ENCODE peak calls at places on chromosomes 12 and 14, in ten cellular contexts. One of them, this sample, is unnamed.

GRCh38 chr12:64882687-64883086 is 58.2 kb downstream of the TBC1D30 start:
- DNase-seq in dorsolateral prefrontal cortex: no peak
- DNase-seq in activated T-cell treated with anti-CD3 and anti-CD28 coated beads, Interleukin-2, amount 50 U/mL, for 72 hours: no peak
- DNase-seq in GM12891: no peak
- DNase-seq in substantia nigra: no peak
- DNase-seq in hepatocyte: no peak
- DNase-seq in sigmoid colon: no peak
- DNase-seq in activated CD4-positive, alpha-beta T cell treated with anti-CD3 and anti-CD28 coated beads, Interleukin-2, amount 50 U/mL, for 4 hours: no peak
- DNase-seq in stimulated activated CD4-positive, alpha-beta T cell treated with anti-CD3 and anti-CD28 coated beads, Interleukin-2, amount 100 ng/mL, for 48 hours: no peak
- DNase-seq in glutamatergic neuron: no peak
- DNase-seq in this sample: no peak

GRCh38 chr12:74105434-74105833 is 432.2 kb upstream of the ATXN7L3B start:
- DNase-seq in sigmoid colon: no peak
- DNase-seq in GM12891: no peak
- DNase-seq in substantia nigra: no peak
- DNase-seq in hepatocyte: no peak
- DNase-seq in activated CD4-positive, alpha-beta T cell treated with anti-CD3 and anti-CD28 coated beads, Interleukin-2, amount 50 U/mL, for 4 hours: no peak
- DNase-seq in stimulated activated CD4-positive, alpha-beta T cell treated with anti-CD3 and anti-CD28 coated beads, Interleukin-2, amount 100 ng/mL, for 48 hours: no peak
- DNase-seq in dorsolateral prefrontal cortex: no peak
- DNase-seq in activated T-cell treated with anti-CD3 and anti-CD28 coated beads, Interleukin-2, amount 50 U/mL, for 72 hours: no peak
- DNase-seq in glutamatergic neuron: no peak
- DNase-seq in this sample: no peak

GRCh38 chr14:52325126-52325525 is 11.0 kb downstream of the PTGER2 start:
- DNase-seq in sigmoid colon: no peak
- DNase-seq in substantia nigra: no peak
- DNase-seq in activated CD4-positive, alpha-beta T cell treated with anti-CD3 and anti-CD28 coated beads, Interleukin-2, amount 50 U/mL, for 4 hours: no peak
- DNase-seq in GM12891: no peak
- DNase-seq in hepatocyte: no peak
- DNase-seq in activated T-cell treated with anti-CD3 and anti-CD28 coated beads, Interleukin-2, amount 50 U/mL, for 72 hours: peak
- DNase-seq in dorsolateral prefrontal cortex: no peak
- DNase-seq in stimulated activated CD4-positive, alpha-beta T cell treated with anti-CD3 and anti-CD28 coated beads, Interleukin-2, amount 100 ng/mL, for 48 hours: no peak
- DNase-seq in glutamatergic neuron: no peak
- DNase-seq in this sample: no peak

GRCh38 chr12:96117460-96117859 is 76.7 kb upstream of the ELK3 start:
- DNase-seq in substantia nigra: no peak
- DNase-seq in stimulated activated CD4-positive, alpha-beta T cell treated with anti-CD3 and anti-CD28 coated beads, Interleukin-2, amount 100 ng/mL, for 48 hours: no peak
- DNase-seq in dorsolateral prefrontal cortex: no peak
- DNase-seq in activated T-cell treated with anti-CD3 and anti-CD28 coated beads, Interleukin-2, amount 50 U/mL, for 72 hours: no peak
- DNase-seq in GM12891: no peak
- DNase-seq in activated CD4-positive, alpha-beta T cell treated with anti-CD3 and anti-CD28 coated beads, Interleukin-2, amount 50 U/mL, for 4 hours: no peak
- DNase-seq in hepatocyte: no peak
- DNase-seq in glutamatergic neuron: no peak
- DNase-seq in sigmoid colon: no peak
- DNase-seq in this sample: no peak

GRCh38 chr12:57810450-57810849 is 8.1 kb downstream of the AVIL start:
- DNase-seq in glutamatergic neuron: no peak
- DNase-seq in substantia nigra: no peak
- DNase-seq in activated T-cell treated with anti-CD3 and anti-CD28 coated beads, Interleukin-2, amount 50 U/mL, for 72 hours: no peak
- DNase-seq in hepatocyte: no peak
- DNase-seq in activated CD4-positive, alpha-beta T cell treated with anti-CD3 and anti-CD28 coated beads, Interleukin-2, amount 50 U/mL, for 4 hours: no peak
- DNase-seq in GM12891: no peak
- DNase-seq in sigmoid colon: no peak
- DNase-seq in dorsolateral prefrontal cortex: no peak
- DNase-seq in stimulated activated CD4-positive, alpha-beta T cell treated with anti-CD3 and anti-CD28 coated beads, Interleukin-2, amount 100 ng/mL, for 48 hours: no peak
- DNase-seq in this sample: no peak

GRCh38 chr14:91872517-91873470 is 5.5 kb upstream of the TC2N start:
- DNase-seq in GM12891: no peak
- DNase-seq in dorsolateral prefrontal cortex: no peak
- DNase-seq in glutamatergic neuron: no peak
- DNase-seq in activated CD4-positive, alpha-beta T cell treated with anti-CD3 and anti-CD28 coated beads, Interleukin-2, amount 50 U/mL, for 4 hours: no peak
- DNase-seq in activated T-cell treated with anti-CD3 and anti-CD28 coated beads, Interleukin-2, amount 50 U/mL, for 72 hours: no peak
- DNase-seq in substantia nigra: no peak
- DNase-seq in sigmoid colon: peak
- DNase-seq in hepatocyte: no peak
- DNase-seq in stimulated activated CD4-positive, alpha-beta T cell treated with anti-CD3 and anti-CD28 coated beads, Interleukin-2, amount 100 ng/mL, for 48 hours: no peak
- DNase-seq in this sample: peak

GRCh38 chr12:48291511-48291910 is 59.2 kb downstream of the ZNF641 start:
- DNase-seq in stimulated activated CD4-positive, alpha-beta T cell treated with anti-CD3 and anti-CD28 coated beads, Interleukin-2, amount 100 ng/mL, for 48 hours: no peak
- DNase-seq in dorsolateral prefrontal cortex: no peak
- DNase-seq in GM12891: no peak
- DNase-seq in sigmoid colon: no peak
- DNase-seq in hepatocyte: no peak
- DNase-seq in substantia nigra: no peak
- DNase-seq in activated CD4-positive, alpha-beta T cell treated with anti-CD3 and anti-CD28 coated beads, Interleukin-2, amount 50 U/mL, for 4 hours: no peak
- DNase-seq in activated T-cell treated with anti-CD3 and anti-CD28 coated beads, Interleukin-2, amount 50 U/mL, for 72 hours: no peak
- DNase-seq in glutamatergic neuron: no peak
- DNase-seq in this sample: no peak

GRCh38 chr12:92933606-92934005 is 4.5 kb upstream of the EEA1 start:
- DNase-seq in dorsolateral prefrontal cortex: no peak
- DNase-seq in glutamatergic neuron: no peak
- DNase-seq in substantia nigra: no peak
- DNase-seq in activated CD4-positive, alpha-beta T cell treated with anti-CD3 and anti-CD28 coated beads, Interleukin-2, amount 50 U/mL, for 4 hours: no peak
- DNase-seq in hepatocyte: no peak
- DNase-seq in activated T-cell treated with anti-CD3 and anti-CD28 coated beads, Interleukin-2, amount 50 U/mL, for 72 hours: no peak
- DNase-seq in sigmoid colon: no peak
- DNase-seq in GM12891: no peak
- DNase-seq in stimulated activated CD4-positive, alpha-beta T cell treated with anti-CD3 and anti-CD28 coated beads, Interleukin-2, amount 100 ng/mL, for 48 hours: no peak
- DNase-seq in this sample: no peak

GRCh38 chr12:103800252-103800771 is 40.7 kb downstream of the NT5DC3 start:
- DNase-seq in activated T-cell treated with anti-CD3 and anti-CD28 coated beads, Interleukin-2, amount 50 U/mL, for 72 hours: no peak
- DNase-seq in activated CD4-positive, alpha-beta T cell treated with anti-CD3 and anti-CD28 coated beads, Interleukin-2, amount 50 U/mL, for 4 hours: no peak
- DNase-seq in dorsolateral prefrontal cortex: no peak
- DNase-seq in hepatocyte: peak
- DNase-seq in glutamatergic neuron: no peak
- DNase-seq in substantia nigra: peak
- DNase-seq in stimulated activated CD4-positive, alpha-beta T cell treated with anti-CD3 and anti-CD28 coated beads, Interleukin-2, amount 100 ng/mL, for 48 hours: no peak
- DNase-seq in GM12891: no peak
- DNase-seq in sigmoid colon: peak
- DNase-seq in this sample: peak

GRCh38 chr14:30129795-30130194 is 202.1 kb upstream of the PRKD1 start:
- DNase-seq in activated T-cell treated with anti-CD3 and anti-CD28 coated beads, Interleukin-2, amount 50 U/mL, for 72 hours: no peak
- DNase-seq in glutamatergic neuron: no peak
- DNase-seq in GM12891: no peak
- DNase-seq in dorsolateral prefrontal cortex: no peak
- DNase-seq in stimulated activated CD4-positive, alpha-beta T cell treated with anti-CD3 and anti-CD28 coated beads, Interleukin-2, amount 100 ng/mL, for 48 hours: no peak
- DNase-seq in sigmoid colon: no peak
- DNase-seq in hepatocyte: no peak
- DNase-seq in activated CD4-positive, alpha-beta T cell treated with anti-CD3 and anti-CD28 coated beads, Interleukin-2, amount 50 U/mL, for 4 hours: no peak
- DNase-seq in substantia nigra: no peak
- DNase-seq in this sample: no peak

GRCh38 chr12:104846056-104846762 is 111.9 kb downstream of the SLC41A2 start:
- DNase-seq in stimulated activated CD4-positive, alpha-beta T cell treated with anti-CD3 and anti-CD28 coated beads, Interleukin-2, amount 100 ng/mL, for 48 hours: no peak
- DNase-seq in activated T-cell treated with anti-CD3 and anti-CD28 coated beads, Interleukin-2, amount 50 U/mL, for 72 hours: no peak
- DNase-seq in glutamatergic neuron: no peak
- DNase-seq in sigmoid colon: no peak
- DNase-seq in substantia nigra: no peak
- DNase-seq in activated CD4-positive, alpha-beta T cell treated with anti-CD3 and anti-CD28 coated beads, Interleukin-2, amount 50 U/mL, for 4 hours: no peak
- DNase-seq in dorsolateral prefrontal cortex: no peak
- DNase-seq in hepatocyte: no peak
- DNase-seq in GM12891: no peak
- DNase-seq in this sample: no peak

GRCh38 chr12:2372178-2372577 is 319.4 kb downstream of the CACNA1C start:
- DNase-seq in glutamatergic neuron: no peak
- DNase-seq in activated T-cell treated with anti-CD3 and anti-CD28 coated beads, Interleukin-2, amount 50 U/mL, for 72 hours: no peak
- DNase-seq in GM12891: no peak
- DNase-seq in sigmoid colon: peak
- DNase-seq in substantia nigra: no peak
- DNase-seq in dorsolateral prefrontal cortex: peak
- DNase-seq in activated CD4-positive, alpha-beta T cell treated with anti-CD3 and anti-CD28 coated beads, Interleukin-2, amount 50 U/mL, for 4 hours: no peak
- DNase-seq in hepatocyte: no peak
- DNase-seq in stimulated activated CD4-positive, alpha-beta T cell treated with anti-CD3 and anti-CD28 coated beads, Interleukin-2, amount 100 ng/mL, for 48 hours: no peak
- DNase-seq in this sample: no peak

GRCh38 chr14:64891839-64892375 is 12.2 kb upstream of the SPTB start:
- DNase-seq in glutamatergic neuron: no peak
- DNase-seq in dorsolateral prefrontal cortex: peak
- DNase-seq in activated CD4-positive, alpha-beta T cell treated with anti-CD3 and anti-CD28 coated beads, Interleukin-2, amount 50 U/mL, for 4 hours: peak
- DNase-seq in substantia nigra: peak
- DNase-seq in hepatocyte: peak
- DNase-seq in sigmoid colon: no peak
- DNase-seq in GM12891: no peak
- DNase-seq in stimulated activated CD4-positive, alpha-beta T cell treated with anti-CD3 and anti-CD28 coated beads, Interleukin-2, amount 100 ng/mL, for 48 hours: peak
- DNase-seq in activated T-cell treated with anti-CD3 and anti-CD28 coated beads, Interleukin-2, amount 50 U/mL, for 72 hours: peak
- DNase-seq in this sample: no peak

GRCh38 chr12:7801460-7801859 is 12.3 kb downstream of the NANOG start:
- DNase-seq in substantia nigra: no peak
- DNase-seq in stimulated activated CD4-positive, alpha-beta T cell treated with anti-CD3 and anti-CD28 coated beads, Interleukin-2, amount 100 ng/mL, for 48 hours: no peak
- DNase-seq in activated CD4-positive, alpha-beta T cell treated with anti-CD3 and anti-CD28 coated beads, Interleukin-2, amount 50 U/mL, for 4 hours: no peak
- DNase-seq in GM12891: no peak
- DNase-seq in dorsolateral prefrontal cortex: no peak
- DNase-seq in activated T-cell treated with anti-CD3 and anti-CD28 coated beads, Interleukin-2, amount 50 U/mL, for 72 hours: no peak
- DNase-seq in glutamatergic neuron: no peak
- DNase-seq in sigmoid colon: no peak
- DNase-seq in hepatocyte: no peak
- DNase-seq in this sample: no peak

GRCh38 chr14:23399136-23399535 is 8.9 kb downstream of the MYH6 start:
- DNase-seq in activated T-cell treated with anti-CD3 and anti-CD28 coated beads, Interleukin-2, amount 50 U/mL, for 72 hours: no peak
- DNase-seq in activated CD4-positive, alpha-beta T cell treated with anti-CD3 and anti-CD28 coated beads, Interleukin-2, amount 50 U/mL, for 4 hours: no peak
- DNase-seq in glutamatergic neuron: no peak
- DNase-seq in sigmoid colon: no peak
- DNase-seq in dorsolateral prefrontal cortex: no peak
- DNase-seq in GM12891: no peak
- DNase-seq in stimulated activated CD4-positive, alpha-beta T cell treated with anti-CD3 and anti-CD28 coated beads, Interleukin-2, amount 100 ng/mL, for 48 hours: no peak
- DNase-seq in hepatocyte: no peak
- DNase-seq in substantia nigra: no peak
- DNase-seq in this sample: no peak

GRCh38 chr12:63068857-63069442 is 82.1 kb downstream of the AVPR1A start:
- DNase-seq in sigmoid colon: no peak
- DNase-seq in GM12891: no peak
- DNase-seq in activated CD4-positive, alpha-beta T cell treated with anti-CD3 and anti-CD28 coated beads, Interleukin-2, amount 50 U/mL, for 4 hours: no peak
- DNase-seq in hepatocyte: peak
- DNase-seq in glutamatergic neuron: no peak
- DNase-seq in substantia nigra: no peak
- DNase-seq in dorsolateral prefrontal cortex: no peak
- DNase-seq in activated T-cell treated with anti-CD3 and anti-CD28 coated beads, Interleukin-2, amount 50 U/mL, for 72 hours: no peak
- DNase-seq in stimulated activated CD4-positive, alpha-beta T cell treated with anti-CD3 and anti-CD28 coated beads, Interleukin-2, amount 100 ng/mL, for 48 hours: no peak
- DNase-seq in this sample: no peak

GRCh38 chr12:75977952-75978671 is 53.5 kb downstream of the PHLDA1 start:
- DNase-seq in GM12891: peak
- DNase-seq in sigmoid colon: peak
- DNase-seq in substantia nigra: no peak
- DNase-seq in dorsolateral prefrontal cortex: no peak
- DNase-seq in activated T-cell treated with anti-CD3 and anti-CD28 coated beads, Interleukin-2, amount 50 U/mL, for 72 hours: peak
- DNase-seq in hepatocyte: peak
- DNase-seq in glutamatergic neuron: no peak
- DNase-seq in stimulated activated CD4-positive, alpha-beta T cell treated with anti-CD3 and anti-CD28 coated beads, Interleukin-2, amount 100 ng/mL, for 48 hours: peak
- DNase-seq in activated CD4-positive, alpha-beta T cell treated with anti-CD3 and anti-CD28 coated beads, Interleukin-2, amount 50 U/mL, for 4 hours: peak
- DNase-seq in this sample: no peak

GRCh38 chr14:68779761-68780323 is 13.0 kb downstream of the ZFP36L1 start:
- DNase-seq in hepatocyte: peak
- DNase-seq in GM12891: no peak
- DNase-seq in stimulated activated CD4-positive, alpha-beta T cell treated with anti-CD3 and anti-CD28 coated beads, Interleukin-2, amount 100 ng/mL, for 48 hours: no peak
- DNase-seq in activated CD4-positive, alpha-beta T cell treated with anti-CD3 and anti-CD28 coated beads, Interleukin-2, amount 50 U/mL, for 4 hours: no peak
- DNase-seq in dorsolateral prefrontal cortex: no peak
- DNase-seq in glutamatergic neuron: no peak
- DNase-seq in activated T-cell treated with anti-CD3 and anti-CD28 coated beads, Interleukin-2, amount 50 U/mL, for 72 hours: peak
- DNase-seq in substantia nigra: no peak
- DNase-seq in sigmoid colon: peak
- DNase-seq in this sample: no peak

GRCh38 chr12:17301544-17301943 is 695.6 kb upstream of the LMO3 start:
- DNase-seq in sigmoid colon: no peak
- DNase-seq in glutamatergic neuron: no peak
- DNase-seq in stimulated activated CD4-positive, alpha-beta T cell treated with anti-CD3 and anti-CD28 coated beads, Interleukin-2, amount 100 ng/mL, for 48 hours: no peak
- DNase-seq in GM12891: no peak
- DNase-seq in activated CD4-positive, alpha-beta T cell treated with anti-CD3 and anti-CD28 coated beads, Interleukin-2, amount 50 U/mL, for 4 hours: no peak
- DNase-seq in dorsolateral prefrontal cortex: no peak
- DNase-seq in hepatocyte: no peak
- DNase-seq in activated T-cell treated with anti-CD3 and anti-CD28 coated beads, Interleukin-2, amount 50 U/mL, for 72 hours: no peak
- DNase-seq in substantia nigra: no peak
- DNase-seq in this sample: no peak

GRCh38 chr12:130491421-130492357 is 154.0 kb downstream of the PIWIL1 start:
- DNase-seq in hepatocyte: no peak
- DNase-seq in GM12891: no peak
- DNase-seq in activated T-cell treated with anti-CD3 and anti-CD28 coated beads, Interleukin-2, amount 50 U/mL, for 72 hours: no peak
- DNase-seq in glutamatergic neuron: no peak
- DNase-seq in activated CD4-positive, alpha-beta T cell treated with anti-CD3 and anti-CD28 coated beads, Interleukin-2, amount 50 U/mL, for 4 hours: no peak
- DNase-seq in dorsolateral prefrontal cortex: no peak
- DNase-seq in stimulated activated CD4-positive, alpha-beta T cell treated with anti-CD3 and anti-CD28 coated beads, Interleukin-2, amount 100 ng/mL, for 48 hours: no peak
- DNase-seq in substantia nigra: no peak
- DNase-seq in sigmoid colon: no peak
- DNase-seq in this sample: peak

GRCh38 chr14:53399057-53399456 is 245.9 kb upstream of the DDHD1 start:
- DNase-seq in stimulated activated CD4-positive, alpha-beta T cell treated with anti-CD3 and anti-CD28 coated beads, Interleukin-2, amount 100 ng/mL, for 48 hours: no peak
- DNase-seq in substantia nigra: no peak
- DNase-seq in activated T-cell treated with anti-CD3 and anti-CD28 coated beads, Interleukin-2, amount 50 U/mL, for 72 hours: peak
- DNase-seq in sigmoid colon: no peak
- DNase-seq in glutamatergic neuron: no peak
- DNase-seq in activated CD4-positive, alpha-beta T cell treated with anti-CD3 and anti-CD28 coated beads, Interleukin-2, amount 50 U/mL, for 4 hours: no peak
- DNase-seq in hepatocyte: no peak
- DNase-seq in GM12891: no peak
- DNase-seq in dorsolateral prefrontal cortex: no peak
- DNase-seq in this sample: no peak

GRCh38 chr14:90574640-90575131 is 177.9 kb downstream of the CALM1 start:
- DNase-seq in activated T-cell treated with anti-CD3 and anti-CD28 coated beads, Interleukin-2, amount 50 U/mL, for 72 hours: no peak
- DNase-seq in sigmoid colon: no peak
- DNase-seq in hepatocyte: no peak
- DNase-seq in dorsolateral prefrontal cortex: peak
- DNase-seq in glutamatergic neuron: no peak
- DNase-seq in GM12891: no peak
- DNase-seq in activated CD4-positive, alpha-beta T cell treated with anti-CD3 and anti-CD28 coated beads, Interleukin-2, amount 50 U/mL, for 4 hours: no peak
- DNase-seq in substantia nigra: no peak
- DNase-seq in stimulated activated CD4-positive, alpha-beta T cell treated with anti-CD3 and anti-CD28 coated beads, Interleukin-2, amount 100 ng/mL, for 48 hours: no peak
- DNase-seq in this sample: no peak

GRCh38 chr14:96511667-96512066 is 9.5 kb downstream of the PAPOLA start:
- DNase-seq in glutamatergic neuron: no peak
- DNase-seq in GM12891: no peak
- DNase-seq in sigmoid colon: no peak
- DNase-seq in activated CD4-positive, alpha-beta T cell treated with anti-CD3 and anti-CD28 coated beads, Interleukin-2, amount 50 U/mL, for 4 hours: no peak
- DNase-seq in hepatocyte: no peak
- DNase-seq in stimulated activated CD4-positive, alpha-beta T cell treated with anti-CD3 and anti-CD28 coated beads, Interleukin-2, amount 100 ng/mL, for 48 hours: no peak
- DNase-seq in substantia nigra: no peak
- DNase-seq in activated T-cell treated with anti-CD3 and anti-CD28 coated beads, Interleukin-2, amount 50 U/mL, for 72 hours: no peak
- DNase-seq in dorsolateral prefrontal cortex: no peak
- DNase-seq in this sample: no peak

GRCh38 chr12:124217508-124217981 is 77.3 kb upstream of the RFLNA start:
- DNase-seq in glutamatergic neuron: no peak
- DNase-seq in hepatocyte: no peak
- DNase-seq in GM12891: no peak
- DNase-seq in activated T-cell treated with anti-CD3 and anti-CD28 coated beads, Interleukin-2, amount 50 U/mL, for 72 hours: no peak
- DNase-seq in activated CD4-positive, alpha-beta T cell treated with anti-CD3 and anti-CD28 coated beads, Interleukin-2, amount 50 U/mL, for 4 hours: no peak
- DNase-seq in substantia nigra: peak
- DNase-seq in dorsolateral prefrontal cortex: peak
- DNase-seq in sigmoid colon: no peak
- DNase-seq in stimulated activated CD4-positive, alpha-beta T cell treated with anti-CD3 and anti-CD28 coated beads, Interleukin-2, amount 100 ng/mL, for 48 hours: no peak
- DNase-seq in this sample: no peak

GRCh38 chr12:14993537-14994266 is 20.9 kb downstream of the PDE6H start:
- DNase-seq in substantia nigra: no peak
- DNase-seq in GM12891: no peak
- DNase-seq in activated CD4-positive, alpha-beta T cell treated with anti-CD3 and anti-CD28 coated beads, Interleukin-2, amount 50 U/mL, for 4 hours: no peak
- DNase-seq in sigmoid colon: no peak
- DNase-seq in dorsolateral prefrontal cortex: no peak
- DNase-seq in activated T-cell treated with anti-CD3 and anti-CD28 coated beads, Interleukin-2, amount 50 U/mL, for 72 hours: peak
- DNase-seq in hepatocyte: peak
- DNase-seq in stimulated activated CD4-positive, alpha-beta T cell treated with anti-CD3 and anti-CD28 coated beads, Interleukin-2, amount 100 ng/mL, for 48 hours: no peak
- DNase-seq in glutamatergic neuron: no peak
- DNase-seq in this sample: peak

GRCh38 chr12:52249041-52249461 is 16.0 kb downstream of the KRT7 start:
- DNase-seq in activated CD4-positive, alpha-beta T cell treated with anti-CD3 and anti-CD28 coated beads, Interleukin-2, amount 50 U/mL, for 4 hours: no peak
- DNase-seq in glutamatergic neuron: no peak
- DNase-seq in sigmoid colon: peak
- DNase-seq in dorsolateral prefrontal cortex: no peak
- DNase-seq in substantia nigra: peak
- DNase-seq in activated T-cell treated with anti-CD3 and anti-CD28 coated beads, Interleukin-2, amount 50 U/mL, for 72 hours: no peak
- DNase-seq in GM12891: no peak
- DNase-seq in stimulated activated CD4-positive, alpha-beta T cell treated with anti-CD3 and anti-CD28 coated beads, Interleukin-2, amount 100 ng/mL, for 48 hours: no peak
- DNase-seq in hepatocyte: no peak
- DNase-seq in this sample: peak

GRCh38 chr12:11718768-11719253 is 69.3 kb downstream of the ETV6 start:
- DNase-seq in dorsolateral prefrontal cortex: no peak
- DNase-seq in glutamatergic neuron: no peak
- DNase-seq in activated T-cell treated with anti-CD3 and anti-CD28 coated beads, Interleukin-2, amount 50 U/mL, for 72 hours: no peak
- DNase-seq in sigmoid colon: peak
- DNase-seq in hepatocyte: no peak
- DNase-seq in activated CD4-positive, alpha-beta T cell treated with anti-CD3 and anti-CD28 coated beads, Interleukin-2, amount 50 U/mL, for 4 hours: no peak
- DNase-seq in GM12891: no peak
- DNase-seq in stimulated activated CD4-positive, alpha-beta T cell treated with anti-CD3 and anti-CD28 coated beads, Interleukin-2, amount 100 ng/mL, for 48 hours: no peak
- DNase-seq in substantia nigra: no peak
- DNase-seq in this sample: no peak

GRCh38 chr12:106035421-106035820 is 103.3 kb downstream of the NUAK1 start:
- DNase-seq in activated CD4-positive, alpha-beta T cell treated with anti-CD3 and anti-CD28 coated beads, Interleukin-2, amount 50 U/mL, for 4 hours: no peak
- DNase-seq in stimulated activated CD4-positive, alpha-beta T cell treated with anti-CD3 and anti-CD28 coated beads, Interleukin-2, amount 100 ng/mL, for 48 hours: no peak
- DNase-seq in glutamatergic neuron: no peak
- DNase-seq in dorsolateral prefrontal cortex: no peak
- DNase-seq in hepatocyte: no peak
- DNase-seq in sigmoid colon: no peak
- DNase-seq in GM12891: no peak
- DNase-seq in substantia nigra: no peak
- DNase-seq in activated T-cell treated with anti-CD3 and anti-CD28 coated beads, Interleukin-2, amount 50 U/mL, for 72 hours: no peak
- DNase-seq in this sample: no peak